ENCODE peak calls at places on chromosomes 12 and 14, in nine cellular contexts. E is HepG2, M is HCT116, H is stomach, O is uterus, D is esophagus squamous epithelium, P is A549, U is IMR-90, K is body of pancreas. G is an unnamed sample.

GRCh38 chr12:45184145-45184958 is 31.5 kb upstream of the ANO6 start:
- DNase-seq in E (no peak), M (no peak), H (no peak), O (no peak), D (no peak), P (no peak), U (no peak), K (no peak), G (no peak)

GRCh38 chr12:132320767-132321211 is 8.6 kb downstream of the GALNT9 start:
- DNase-seq in E (no peak), M (no peak), H (no peak), O (no peak), D (no peak), P (no peak), U (no peak), K (no peak), G (no peak)

GRCh38 chr12:106114084-106115068 is 24.4 kb downstream of the NUAK1 start:
- DNase-seq in E (no peak), M (no peak), H (no peak), O (peak; percentile 49), D (no peak), P (peak; percentile 83), U (peak; percentile 50), K (no peak), G (peak; percentile 53)

GRCh38 chr14:99098199-99098598 is 173.8 kb downstream of the BCL11B start:
- DNase-seq in E (no peak), M (no peak), H (no peak), O (no peak), D (no peak), P (no peak), U (no peak), K (no peak), G (no peak)

GRCh38 chr14:88204221-88204620 is 118.8 kb downstream of the KCNK10 start:
- DNase-seq in E (no peak), M (no peak), H (no peak), O (no peak), D (no peak), P (no peak), U (no peak), K (no peak), G (no peak)

GRCh38 chr14:50260511-50260910 is 29.1 kb upstream of the SOS2 start:
- DNase-seq in E (peak; percentile 23), M (peak; percentile 3), H (no peak), O (no peak), D (no peak), P (peak; percentile 40), U (peak; percentile 52), K (no peak), G (no peak)

GRCh38 chr14:99261916-99262787 is 9.8 kb downstream of the BCL11B start:
- DNase-seq in E (no peak), M (no peak), H (peak; percentile 43), O (no peak), D (no peak), P (no peak), U (no peak), K (no peak), G (no peak)

GRCh38 chr14:31926123-31926522 is 151.0 kb upstream of the ARHGAP5 start:
- DNase-seq in E (peak; percentile 87), M (peak; percentile 54), H (no peak), O (no peak), D (no peak), P (peak; percentile 71), U (peak; percentile 53), K (no peak), G (no peak)

GRCh38 chr12:109738209-109738608 is 24.6 kb downstream of the FAM222A start:
- DNase-seq in E (no peak), M (no peak), H (peak; percentile 25), O (peak; percentile 5), D (no peak), P (no peak), U (no peak), K (peak; percentile 10), G (peak; percentile 8)

GRCh38 chr14:97580923-97581495 is 783.8 kb downstream of the VRK1 start:
- DNase-seq in E (no peak), M (no peak), H (no peak), O (no peak), D (no peak), P (no peak), U (no peak), K (no peak), G (no peak)

GRCh38 chr14:83873626-83874025 is 1656.3 kb upstream of the FLRT2 start:
- DNase-seq in E (no peak), M (no peak), H (no peak), O (no peak), D (no peak), P (no peak), U (peak; percentile 15), K (no peak), G (no peak)

GRCh38 chr12:9626291-9626690 is 18.6 kb upstream of the KLRB1 start:
- DNase-seq in E (no peak), M (no peak), H (no peak), O (no peak), D (no peak), P (no peak), U (no peak), K (no peak), G (no peak)
- H3K27ac ChIP-seq in E (no peak overlapping the region), M (no peak overlapping the region), H (no peak overlapping the region), O (no peak overlapping the region), D (no peak overlapping the region), P (no peak overlapping the region), U (no peak overlapping the region), K (no peak overlapping the region), G (no peak overlapping the region)

GRCh38 chr12:111840831-111841230 is 1.2 kb upstream of the MAPKAPK5 start:
- DNase-seq in E (no peak), M (no peak), H (no peak), O (no peak), D (no peak), P (no peak), U (no peak), K (no peak), G (no peak)
- TF ChIP-seq POLR2A in E (no peak), M (no peak), H (no peak), O (no peak), D (no peak), P (no peak), U (no peak), K (no peak), G (no peak)

GRCh38 chr14:51365241-51365940 is 125.3 kb downstream of the TMX1 start:
- DNase-seq in E (no peak), M (no peak), H (no peak), O (no peak), D (no peak), P (no peak), U (no peak), K (no peak), G (no peak)

GRCh38 chr14:51367600-51367931 is 127.5 kb downstream of the TMX1 start:
- DNase-seq in E (no peak), M (no peak), H (no peak), O (no peak), D (no peak), P (no peak), U (peak; percentile 83), K (no peak), G (no peak)

GRCh38 chr14:51368721-51369163 is 128.7 kb downstream of the TMX1 start:
- DNase-seq in E (no peak), M (no peak), H (no peak), O (peak; percentile 28), D (no peak), P (no peak), U (peak; percentile 89), K (no peak), G (no peak)

GRCh38 chr14:51369814-51370213 is 129.8 kb downstream of the TMX1 start:
- DNase-seq in E (no peak), M (peak; percentile 18), H (no peak), O (no peak), D (no peak), P (peak; percentile 5), U (no peak), K (peak; percentile 32), G (no peak)

DNA sequence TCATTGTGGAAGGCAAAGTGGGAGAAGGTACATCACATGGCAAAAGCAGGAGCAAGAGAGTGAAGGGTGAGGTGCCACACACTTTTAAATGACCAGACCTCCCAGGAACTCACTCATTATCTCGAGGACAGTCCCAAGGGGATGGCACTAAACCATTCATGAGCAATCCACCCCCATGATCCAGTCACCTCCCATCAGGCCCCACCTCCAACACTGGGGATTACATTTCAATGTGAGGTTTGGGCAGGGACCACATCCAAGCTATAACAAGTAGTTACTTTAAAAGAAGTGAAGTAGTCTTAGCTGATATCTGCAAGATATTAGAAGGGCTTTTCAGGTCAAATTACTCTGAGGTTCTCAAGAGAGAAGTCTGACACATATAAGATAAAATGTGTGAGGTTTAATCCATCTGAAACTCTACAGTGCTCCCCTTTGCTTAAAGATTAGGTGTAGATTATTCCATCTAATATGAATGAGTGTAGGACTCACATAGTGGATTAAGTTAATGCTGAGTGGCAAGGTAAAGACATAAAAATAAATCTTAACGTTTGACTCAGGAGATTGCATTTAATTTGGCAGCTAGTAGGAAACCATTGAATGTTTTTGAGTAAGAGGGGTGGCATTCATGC is 130.8 kb downstream of the TMX1 start:
- DNase-seq in E (no peak), M (no peak), H (no peak), O (no peak), D (no peak), P (no peak), U (no peak), K (no peak), G (no peak)
- H3K27ac ChIP-seq in E (no peak overlapping the region), M (no peak overlapping the region), H (no peak overlapping the region), O (no peak overlapping the region), D (peak overlapping the region; percentile 1), P (no peak overlapping the region), U (no peak overlapping the region), K (no peak overlapping the region), G (no peak overlapping the region)

GRCh38 chr14:100283984-100284881 is 22.0 kb downstream of the SLC25A29 start:
- DNase-seq in E (no peak), M (no peak), H (peak; percentile 22), O (no peak), D (no peak), P (no peak), U (no peak), K (no peak), G (peak; percentile 26)

GRCh38 chr14:100287202-100287997 is 18.8 kb downstream of the SLC25A29 start:
- DNase-seq in E (no peak), M (no peak), H (no peak), O (no peak), D (no peak), P (no peak), U (no peak), K (no peak), G (no peak)

GRCh38 chr14:100286484-100287191 is 19.6 kb downstream of the SLC25A29 start:
- DNase-seq in E (no peak), M (no peak), H (peak; percentile 20), O (no peak), D (no peak), P (no peak), U (no peak), K (no peak), G (no peak)

GRCh38 chr14:100285021-100285912 is 21.0 kb downstream of the SLC25A29 start:
- DNase-seq in E (peak; percentile 40), M (no peak), H (peak; percentile 76), O (peak; percentile 52), D (no peak), P (peak; percentile 81), U (peak; percentile 32), K (peak; percentile 75), G (peak; percentile 86)

DNA sequence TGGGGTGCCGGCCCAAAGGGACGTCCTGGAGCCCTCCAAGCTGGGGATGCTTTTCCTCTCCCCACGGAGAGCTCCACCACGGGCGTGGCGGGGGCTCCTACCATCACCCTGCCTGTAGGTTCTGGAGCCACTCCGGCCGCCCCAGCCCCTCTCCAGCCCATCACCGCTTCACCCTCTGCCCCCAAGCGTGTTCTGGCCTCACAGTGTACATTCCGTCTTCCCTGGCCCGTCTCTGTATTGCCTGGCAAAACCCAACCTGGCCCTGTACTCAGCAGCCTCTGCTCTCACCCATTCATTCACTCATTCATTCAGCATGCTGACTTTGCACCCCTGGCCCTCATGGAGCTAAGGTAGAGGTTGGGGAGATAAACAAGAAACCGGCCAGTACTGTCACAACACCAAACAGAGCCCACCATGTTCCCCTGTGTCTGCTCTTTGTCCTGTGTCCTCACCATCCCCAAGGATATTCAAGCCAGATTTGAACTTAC is 20.3 kb downstream of the SLC25A29 start:
- DNase-seq in E (no peak), M (no peak), H (no peak), O (no peak), D (no peak), P (no peak), U (no peak), K (no peak), G (no peak)
- TF ChIP-seq POLR2A in E (no peak), M (no peak), H (no peak), O (no peak), D (no peak), P (no peak), U (no peak), K (no peak), G (no peak)

G was measured in ovary.